ENCODE peak calls at places on chromosomes 13 and 19, in seven cellular contexts. O is suprapubic skin, Z is IMR-90, R is NB4, L is uterus, J is breast epithelium, T is heart left ventricle. H is an unnamed sample.

GRCh38 chr19:42173695-42174094 is 41.4 kb upstream of the POU2F2 start:
- DNase-seq in T (no peak), R (no peak), Z (no peak), O (no peak), J (no peak), L (no peak), H (no peak)

GRCh38 chr13:105202384-105202783 is 1333.1 kb downstream of the EFNB2 start:
- DNase-seq in T (no peak), O (no peak), Z (peak), L (no peak), J (no peak), R (peak), H (no peak)

GRCh38 chr19:30229524-30230174 is 142.5 kb upstream of the ZNF536 start:
- DNase-seq in O (no peak), J (no peak), Z (peak), R (no peak), L (no peak), T (no peak), H (no peak)

GRCh38 chr13:113903361-113903760 is 39.5 kb upstream of the GAS6 start:
- DNase-seq in J (peak), T (no peak), Z (peak), O (peak), R (no peak), L (peak), H (peak)

GRCh38 chr13:50406831-50407230 is 391.6 kb downstream of the KCNRG start:
- DNase-seq in R (no peak), T (no peak), Z (no peak), L (no peak), J (no peak), O (no peak), H (no peak)

GRCh38 chr13:34914416-34914815 is 27.7 kb upstream of the NBEA start:
- DNase-seq in L (no peak), J (no peak), Z (no peak), T (no peak), O (no peak), R (no peak), H (no peak)

GRCh38 chr19:50059045-50059444 is 33.2 kb downstream of the ZNF473 start:
- DNase-seq in O (no peak), R (no peak), Z (no peak), J (no peak), T (no peak), L (no peak), H (no peak)

GRCh38 chr13:90447034-90447734 is 900.3 kb upstream of the MIR17HG start:
- DNase-seq in L (no peak), T (no peak), J (no peak), R (no peak), O (no peak), Z (no peak), H (no peak)

GRCh38 chr13:73173160-73173905 is 114.5 kb downstream of the KLF5 start:
- DNase-seq in L (no peak), J (no peak), O (no peak), Z (no peak), T (no peak), R (no peak), H (no peak)

GRCh38 chr13:35978607-35979316 is 152.4 kb downstream of the DCLK1 start:
- DNase-seq in Z (peak), R (peak), L (peak), O (no peak), J (no peak), T (no peak), H (no peak)

GRCh38 chr19:540867-541637 is 2.8 kb upstream of the GZMM start:
- DNase-seq in Z (no peak), T (no peak), R (no peak), L (no peak), J (no peak), O (no peak), H (no peak)

GRCh38 chr19:50557009-50557613 is 11.1 kb downstream of the LRRC4B start:
- DNase-seq in R (no peak), Z (no peak), T (no peak), J (no peak), L (no peak), O (no peak), H (no peak)

GRCh38 chr13:93963266-93964131 is 516.0 kb downstream of the DCT start:
- DNase-seq in R (no peak), Z (peak), L (no peak), T (no peak), O (no peak), J (no peak), H (no peak)

GRCh38 chr19:50287331-50287730 is 41.8 kb downstream of the KCNC3 start:
- DNase-seq in O (no peak), T (no peak), L (no peak), J (no peak), R (no peak), Z (no peak), H (no peak)

DNA sequence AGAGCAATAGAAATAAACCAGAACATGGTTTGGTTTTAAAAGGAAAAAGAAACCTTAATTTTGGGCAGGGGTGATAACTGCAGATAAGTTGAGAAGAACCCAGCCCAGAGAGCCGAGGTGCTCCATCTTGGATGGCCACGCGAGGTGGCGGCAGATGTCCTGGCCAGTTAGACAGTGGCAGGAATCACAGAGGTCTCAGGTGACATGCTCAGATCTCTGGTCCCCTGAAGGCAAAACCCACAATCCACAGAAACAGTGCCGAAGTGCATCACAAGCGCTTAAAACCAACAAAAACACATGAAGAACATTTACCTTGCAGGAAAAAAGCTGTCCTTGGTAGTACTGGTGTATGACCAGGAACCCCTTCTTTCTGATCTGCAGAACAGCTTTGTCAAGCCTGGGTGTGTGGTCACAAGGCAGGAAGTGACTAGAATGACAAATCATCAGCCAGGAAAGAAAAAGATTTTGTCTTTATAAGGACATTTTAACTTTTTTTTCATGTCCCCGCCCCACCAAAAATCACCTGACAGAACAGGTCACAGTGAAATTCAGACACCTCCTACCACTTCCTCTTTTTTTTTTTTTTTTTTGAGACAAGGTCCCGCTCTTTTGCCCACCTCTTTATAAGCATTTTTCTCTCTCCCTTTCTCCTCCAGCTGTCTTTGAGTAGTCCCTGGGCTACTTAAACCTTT is at the start of gene LCP1:
- DNase-seq in Z (no peak), L (no peak), O (no peak), R (peak), J (no peak), T (no peak), H (peak)
- TF ChIP-seq POLR2A in Z (no peak), L (no peak), O (no peak), R (peak), J (no peak), T (no peak), H (no peak)

GRCh38 chr19:17874423-17875135 is 2.8 kb downstream of the SLC5A5 start:
- DNase-seq in L (no peak), T (no peak), R (no peak), Z (no peak), O (no peak), J (no peak), H (no peak)
- H3K4me3 ChIP-seq in L (no peak), T (no peak), R (no peak), Z (no peak), O (no peak), J (peak), H (no peak)

DNA sequence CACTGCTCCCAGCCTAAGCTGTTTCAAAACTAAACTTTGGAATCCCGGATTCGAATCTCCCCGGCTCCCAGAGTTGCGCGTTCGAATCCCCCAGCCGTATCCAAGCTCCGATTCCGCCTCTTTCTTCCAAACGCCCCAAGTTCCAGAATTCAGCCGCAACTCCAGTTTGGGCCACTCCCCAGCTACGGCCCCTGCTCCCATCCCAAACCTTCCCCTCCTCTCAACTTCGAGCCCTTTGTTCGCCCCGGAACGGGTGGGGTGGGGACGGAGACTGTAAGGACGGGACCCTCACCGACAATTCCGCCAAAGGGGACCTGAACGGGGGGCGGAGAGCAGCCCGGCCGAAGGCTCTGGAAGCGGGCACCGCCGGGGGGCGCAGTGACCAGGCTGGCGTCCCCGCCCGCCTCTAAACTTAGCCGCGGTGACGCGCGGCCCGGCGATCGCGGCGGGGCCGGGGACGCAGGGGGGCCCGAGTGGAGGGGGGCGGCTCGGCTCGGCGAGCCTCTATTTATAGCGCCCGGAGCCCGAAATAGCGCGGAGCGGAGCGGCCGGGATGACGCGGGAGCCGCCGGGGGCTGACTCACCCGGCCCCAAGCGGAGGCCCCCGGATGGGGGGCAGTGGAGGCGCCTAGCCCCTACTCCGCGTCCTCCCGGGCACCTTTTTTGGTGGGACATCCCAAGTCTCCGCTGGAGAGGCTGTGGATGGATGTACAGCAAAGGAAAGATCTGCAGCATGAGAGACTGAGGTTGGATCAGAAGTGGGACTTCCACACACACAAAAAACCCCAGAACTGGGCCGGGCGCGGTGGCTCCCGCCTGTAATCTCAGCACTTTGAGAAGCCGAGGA is 4.9 kb upstream of the ERCC1 start:
- DNase-seq in R (peak), T (peak), Z (peak), L (peak), J (no peak), O (no peak), H (no peak)
- TF ChIP-seq CTCF in R (peak), T (peak), Z (peak), L (peak), J (no peak), O (no peak), H (no peak)

GRCh38 chr19:2081873-2082810 is 14.0 kb downstream of the MOB3A start:
- DNase-seq in T (no peak), L (no peak), O (no peak), J (no peak), Z (no peak), R (peak), H (no peak)

GRCh38 chr19:2083174-2083854 is 12.8 kb downstream of the MOB3A start:
- DNase-seq in O (no peak), Z (no peak), T (no peak), J (no peak), L (no peak), R (peak), H (no peak)

GRCh38 chr19:2089001-2089711 is 7.0 kb downstream of the MOB3A start:
- DNase-seq in J (no peak), R (peak), Z (peak), O (no peak), L (no peak), T (no peak), H (no peak)

GRCh38 chr19:2087621-2088100 is 8.5 kb downstream of the MOB3A start:
- DNase-seq in Z (no peak), T (no peak), L (no peak), R (peak), J (no peak), O (no peak), H (no peak)

GRCh38 chr19:2084993-2085720 is 11.0 kb downstream of the MOB3A start:
- DNase-seq in T (peak), Z (no peak), R (peak), J (no peak), L (no peak), O (peak), H (peak)
- TF ChIP-seq POLR2A in T (no peak), Z (no peak), R (peak), J (no peak), L (no peak), O (no peak), H (no peak)

DNA sequence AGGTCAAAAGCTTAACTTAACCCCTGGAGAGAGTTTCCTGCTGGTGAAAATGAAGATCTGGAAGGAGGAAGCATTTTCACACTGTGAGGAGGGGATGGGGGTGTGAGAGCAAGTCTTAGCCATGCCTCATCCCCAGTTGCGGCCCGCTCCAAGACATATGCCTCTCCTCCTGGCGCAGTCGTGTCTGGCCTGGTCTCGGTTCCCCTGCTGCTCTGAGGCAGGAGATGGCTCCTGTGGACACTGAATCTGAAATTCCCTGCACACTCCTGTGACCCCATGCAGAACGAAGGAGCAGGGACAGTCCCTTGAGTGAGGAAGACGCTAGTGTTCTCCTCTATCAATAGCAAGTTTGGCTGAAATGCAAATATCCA is 350 bp upstream of the ZNF69 start:
- DNase-seq in J (no peak), Z (no peak), L (no peak), R (no peak), T (no peak), O (no peak), H (no peak)
- H3K4me3 ChIP-seq in J (peak), Z (peak), L (peak), R (no peak), T (peak), O (peak), H (peak)

GRCh38 chr19:15249912-15250634 is 17.8 kb upstream of the EPHX3 start:
- DNase-seq in O (no peak), R (no peak), J (no peak), T (peak), L (peak), Z (peak), H (no peak)
- TF ChIP-seq CTCF in O (no peak), R (no peak), J (no peak), T (no peak), L (no peak), Z (no peak), H (no peak)

H was measured in lower leg skin.